ENCODE peak calls at places on chromosome 17, in seven cellular contexts. N, Z, C, O, P, T and B are unnamed samples. For H3K4me1, the result is how much of the 10 kb centered on the place peaks cover.

GRCh38 chr17:65753348-65753747 is 191.9 kb upstream of the AXIN2 start:
- DNase-seq in C (no peak), O (no peak), P (no peak), Z (no peak), T (no peak), N (no peak), B (no peak)

GRCh38 chr17:34981538-34982241 is 1.4 kb downstream of the LIG3 start:
- DNase-seq in P (no peak), N (no peak), Z (peak), O (peak), C (peak), T (no peak), B (no peak)

GRCh38 chr17:51059781-51060180 is 60.9 kb downstream of the SPAG9 start:
- DNase-seq in O (no peak), T (no peak), P (peak), Z (no peak), N (peak), C (no peak), B (no peak)

GRCh38 chr17:77279448-77280303 is 138.9 kb downstream of the SEC14L1 start:
- DNase-seq in P (peak), Z (peak), O (no peak), N (peak), T (peak), C (peak), B (no peak)

GRCh38 chr17:31564883-31565297 is 173.4 kb downstream of the RAB11FIP4 start:
- DNase-seq in Z (no peak), P (no peak), T (peak), N (no peak), O (no peak), C (no peak), B (no peak)

GRCh38 chr17:70588003-70588402 is 418.7 kb downstream of the KCNJ2 start:
- DNase-seq in N (no peak), C (no peak), O (peak), P (no peak), T (no peak), Z (no peak), B (no peak)

GRCh38 chr17:48595107-48595999 is 1.8 kb upstream of the HOXB5 start:
- DNase-seq in T (no peak), N (no peak), P (no peak), Z (no peak), O (no peak), C (no peak), B (no peak)

GRCh38 chr17:74288785-74289184 is 14.8 kb downstream of the DNAI2 start:
- DNase-seq in N (no peak), T (no peak), Z (no peak), O (no peak), P (no peak), C (no peak), B (no peak)

GRCh38 chr17:78780852-78781338 is 1.2 kb downstream of the CYTH1 start:
- DNase-seq in N (no peak), P (no peak), Z (no peak), C (no peak), T (no peak), O (no peak), B (no peak)

GRCh38 chr17:46876353-46876887 is 25.0 kb downstream of the WNT9B start:
- DNase-seq in C (peak), P (peak), N (peak), T (peak), Z (peak), O (no peak), B (peak)

GRCh38 chr17:36597229-36597628 is 4.2 kb upstream of the MRM1 start:
- DNase-seq in C (peak), T (no peak), P (no peak), N (no peak), O (no peak), Z (no peak), B (no peak)

GRCh38 chr17:76027159-76027839 is at the start of gene EVPL:
- DNase-seq in T (peak), N (peak), Z (peak), P (no peak), O (no peak), C (no peak), B (peak)

GRCh38 chr17:17173921-17174320 is 32.2 kb downstream of the PLD6 start:
- DNase-seq in O (no peak), C (no peak), P (no peak), T (no peak), Z (no peak), N (no peak), B (no peak)

GRCh38 chr17:17205368-17206148 is 575 bp downstream of the PLD6 start:
- DNase-seq in C (peak), Z (no peak), O (peak), N (peak), T (peak), P (peak), B (no peak)

GRCh38 chr17:39174907-39175694 is 9.1 kb upstream of the ARL5C start:
- DNase-seq in O (peak), P (peak), T (peak), N (peak), C (peak), Z (peak), B (no peak)

GRCh38 chr17:77948690-77949114 is 9.8 kb upstream of the TNRC6C start:
- DNase-seq in T (peak), N (peak), O (peak), P (no peak), C (peak), Z (peak), B (no peak)

GRCh38 chr17:32494621-32495346 is 8.0 kb downstream of the CDK5R1 start:
- DNase-seq in P (no peak), C (no peak), T (no peak), N (no peak), O (no peak), Z (no peak), B (no peak)

GRCh38 chr17:49633250-49633649 is 44.6 kb downstream of the SPOP start:
- DNase-seq in O (no peak), C (no peak), Z (no peak), N (no peak), T (no peak), P (no peak), B (no peak)

GRCh38 chr17:49635121-49635520 is 42.8 kb downstream of the SPOP start:
- DNase-seq in C (no peak), O (no peak), Z (no peak), P (no peak), T (no peak), N (no peak), B (no peak)

GRCh38 chr17:49632201-49632600 is 45.7 kb downstream of the SPOP start:
- DNase-seq in T (no peak), P (no peak), Z (no peak), C (no peak), N (no peak), O (peak), B (no peak)

GRCh38 chr17:49634487-49634865 is 43.4 kb downstream of the SPOP start:
- DNase-seq in T (no peak), O (no peak), C (no peak), N (no peak), Z (no peak), P (no peak), B (no peak)

GRCh38 chr17:49633762-49634486 is 44.0 kb downstream of the SPOP start:
- DNase-seq in N (no peak), O (no peak), C (no peak), P (no peak), T (peak), Z (no peak), B (no peak)
- H3K4me1 ChIP-seq in N (half or more), O (under half), C (under half), P (under half), T (under half), Z (under half), B (under half)

GRCh38 chr17:44112284-44113280 is 10.9 kb downstream of the HDAC5 start:
- DNase-seq in O (no peak), P (no peak), N (peak), T (no peak), Z (no peak), C (peak), B (no peak)

GRCh38 chr17:44110011-44110686 is 13.3 kb downstream of the HDAC5 start:
- DNase-seq in P (no peak), O (no peak), T (no peak), Z (no peak), C (no peak), N (no peak), B (no peak)

GRCh38 chr17:44113382-44113781 is 10.1 kb downstream of the HDAC5 start:
- DNase-seq in P (no peak), O (no peak), Z (no peak), N (no peak), T (no peak), C (no peak), B (no peak)

GRCh38 chr17:44110823-44111633 is 12.4 kb downstream of the HDAC5 start:
- DNase-seq in O (peak), P (peak), Z (peak), T (peak), N (peak), C (peak), B (peak)

DNA sequence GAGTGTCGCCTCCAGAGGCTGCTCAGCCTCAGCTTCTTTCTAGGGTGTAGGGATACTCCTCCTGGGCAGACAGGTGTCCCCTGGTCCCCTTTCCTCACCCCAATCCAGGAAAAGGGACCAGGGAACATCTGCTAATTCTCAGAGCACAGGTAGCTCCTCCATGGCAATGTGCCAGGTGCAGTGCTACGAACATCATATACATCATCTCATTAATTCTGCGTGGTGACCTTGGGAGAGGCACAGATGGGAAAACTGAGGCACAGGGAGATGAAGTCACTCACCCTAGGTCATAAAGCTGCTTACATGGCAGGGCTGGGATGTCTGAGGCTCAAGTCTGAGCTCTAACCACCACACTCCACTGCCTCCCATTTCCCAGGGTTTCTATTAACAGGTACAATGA is 11.7 kb downstream of the HDAC5 start:
- DNase-seq in Z (no peak), T (no peak), C (no peak), P (no peak), N (no peak), O (no peak), B (no peak)
- H3K4me2 ChIP-seq in Z (peak), T (peak), C (no peak), P (no peak), N (peak), O (no peak), B (no peak)

GRCh38 chr17:81027591-81028505 is 7.1 kb upstream of the BAIAP2 start:
- DNase-seq in C (no peak), N (no peak), O (no peak), Z (peak), T (no peak), P (no peak), B (no peak)
- H3K4me3 ChIP-seq in C (no peak), N (no peak), O (no peak), Z (no peak), T (no peak), P (peak), B (no peak)

GRCh38 chr17:28954886-28955285 is 3.6 kb upstream of the PHF12 start:
- DNase-seq in Z (no peak), P (no peak), N (no peak), T (no peak), C (no peak), O (no peak), B (no peak)

GRCh38 chr17:28955408-28955807 is 4.1 kb upstream of the PHF12 start:
- DNase-seq in P (no peak), Z (no peak), C (no peak), O (no peak), T (no peak), N (no peak), B (no peak)

GRCh38 chr17:28957277-28957991 is 6.1 kb upstream of the PHF12 start:
- DNase-seq in C (no peak), Z (no peak), O (no peak), P (no peak), T (no peak), N (no peak), B (no peak)

GRCh38 chr17:28956861-28957260 is 5.5 kb upstream of the PHF12 start:
- DNase-seq in N (no peak), Z (no peak), O (no peak), C (no peak), P (no peak), T (no peak), B (no peak)

GRCh38 chr17:28956112-28956511 is 4.8 kb upstream of the PHF12 start:
- DNase-seq in C (no peak), Z (no peak), P (no peak), O (no peak), T (peak), N (no peak), B (no peak)
- H3K4me1 ChIP-seq in C (under half), Z (under half), P (under half), O (under half), T (under half), N (under half), B (under half)